ENCODE peak calls at places on chromosome 11, in four cellular contexts. J, D, T and L are unnamed samples.

GRCh38 chr11:43920598-43921419 is 21.6 kb upstream of the C11orf96 start:
- DNase-seq in J (peak; percentile 99), D (peak; percentile 100), T (no peak), L (peak; percentile 90)

GRCh38 chr11:64644348-64645242 is 53.6 kb downstream of the SLC22A12 start:
- DNase-seq in J (no peak), D (no peak), T (no peak), L (no peak)

GRCh38 chr11:85889676-85890579 is 34.7 kb downstream of the CCDC83 start:
- DNase-seq in J (no peak), D (peak; percentile 70), T (no peak), L (no peak)

GRCh38 chr11:114211444-114212122 is 84.6 kb upstream of the NNMT start:
- DNase-seq in J (no peak), D (no peak), T (no peak), L (no peak)

GRCh38 chr11:117026593-117027330 is 71.5 kb downstream of the SIK3 start:
- DNase-seq in J (peak; percentile 45), D (peak; percentile 65), T (no peak), L (no peak)

GRCh38 chr11:93288767-93289166 is 41.8 kb upstream of the DEUP1 start:
- DNase-seq in J (no peak), D (no peak), T (no peak), L (no peak)

GRCh38 chr11:124961972-124962609 is 8.1 kb downstream of the CCDC15 start:
- DNase-seq in J (peak; percentile 74), D (peak; percentile 63), T (no peak), L (peak; percentile 49)

GRCh38 chr11:4539603-4540219 is 5.3 kb upstream of the OR52M1 start:
- DNase-seq in J (peak; percentile 4), D (no peak), T (no peak), L (no peak)

GRCh38 chr11:120723751-120724150 is 212.2 kb downstream of the GRIK4 start:
- DNase-seq in J (no peak), D (no peak), T (no peak), L (no peak)

GRCh38 chr11:68122936-68123539 is 1.9 kb upstream of the CHKA start:
- DNase-seq in J (no peak), D (no peak), T (no peak), L (no peak)

GRCh38 chr11:66268953-66269906 is 791 bp downstream of the RAB1B start:
- DNase-seq in J (no peak), D (no peak), T (no peak), L (no peak)

GRCh38 chr11:61893981-61894380 is 2.6 kb upstream of the FADS3 start:
- DNase-seq in J (peak; percentile 65), D (peak; percentile 63), T (no peak), L (peak; percentile 69)

GRCh38 chr11:35593143-35593542 is 25.1 kb upstream of the FJX1 start:
- DNase-seq in J (peak; percentile 55), D (peak; percentile 82), T (no peak), L (peak; percentile 75)

GRCh38 chr11:79413258-79413657 is 27.6 kb downstream of the TENM4 start:
- DNase-seq in J (peak; percentile 81), D (no peak), T (no peak), L (peak; percentile 72)

GRCh38 chr11:88596786-88597185 is 259.2 kb upstream of the CTSC start:
- DNase-seq in J (no peak), D (no peak), T (no peak), L (no peak)

GRCh38 chr11:24132471-24132870 is 364.4 kb upstream of the LUZP2 start:
- DNase-seq in J (no peak), D (no peak), T (no peak), L (no peak)

GRCh38 chr11:69848196-69848595 is 29.0 kb upstream of the FGF3 start:
- DNase-seq in J (no peak), D (peak; percentile 14), T (no peak), L (no peak)

GRCh38 chr11:35615911-35616900 is 2.1 kb upstream of the FJX1 start:
- DNase-seq in J (no peak), D (no peak), T (no peak), L (no peak)

GRCh38 chr11:61928606-61929005 is 11.2 kb upstream of the RAB3IL1 start:
- DNase-seq in J (no peak), D (no peak), T (no peak), L (no peak)

GRCh38 chr11:120832609-120833221 is 191.2 kb upstream of the TBCEL start:
- DNase-seq in J (no peak), D (no peak), T (no peak), L (no peak)

GRCh38 chr11:119375629-119376196 is 5.8 kb downstream of the USP2 start:
- DNase-seq in J (no peak), D (no peak), T (no peak), L (no peak)